ENCODE peak calls at places on chromosomes 1 and 21, in four cellular contexts. E is anterior cingulate cortex, G is activated T-helper 1 cell treated with Interleukin-2 at 50 U/mL for 16 hours, L is GM23248. D is an unnamed sample.
A peak's percentile ranks its signal among the peaks of the same experiment; 100 is the strongest.

GRCh38 chr1:208980590-208980989 is 602.9 kb upstream of the CAMK1G start:
- DNase-seq in L (no peak), E (no peak), G (no peak), D (no peak)

GRCh38 chr1:25715888-25716287 is 84.1 kb upstream of the SELENON start:
- DNase-seq in G (no peak), L (no peak), E (no peak), D (no peak)

GRCh38 chr1:74271503-74271902 is 36.3 kb downstream of the TNNI3K start:
- DNase-seq in G (no peak), L (no peak), E (no peak), D (no peak)

GRCh38 chr1:89381617-89382016 is 17.8 kb downstream of the GBP6 start:
- DNase-seq in G (no peak), E (no peak), L (no peak), D (no peak)

GRCh38 chr21:45033791-45034555 is 40.4 kb upstream of the ADARB1 start:
- DNase-seq in E (no peak), L (peak; percentile 76), G (no peak), D (no peak)

GRCh38 chr1:221961532-221962292 is 219.8 kb upstream of the DUSP10 start:
- DNase-seq in G (no peak), L (peak; percentile 76), E (no peak), D (peak; percentile 84)

GRCh38 chr1:74246266-74246665 is 11.1 kb downstream of the TNNI3K start:
- DNase-seq in L (no peak), E (no peak), G (no peak), D (no peak)

GRCh38 chr1:61122389-61122788 is 40.0 kb downstream of the NFIA start:
- DNase-seq in G (no peak), E (no peak), L (no peak), D (no peak)

GRCh38 chr1:38330799-38331198 is 284.2 kb upstream of the POU3F1 start:
- DNase-seq in G (no peak), L (no peak), E (no peak), D (no peak)

GRCh38 chr1:171758011-171758410 is 16.1 kb upstream of the VAMP4 start:
- DNase-seq in E (no peak), G (no peak), L (no peak), D (no peak)

GRCh38 chr1:166297993-166298392 is 131.2 kb upstream of the FAM78B start:
- DNase-seq in G (no peak), E (no peak), L (no peak), D (no peak)

GRCh38 chr1:198641966-198642656 is 3.3 kb downstream of the PTPRC start:
- DNase-seq in G (no peak), L (no peak), E (no peak), D (no peak)

GRCh38 chr1:51268675-51269033 is 32.6 kb downstream of the RNF11 start:
- DNase-seq in L (peak; percentile 57), E (no peak), G (no peak), D (no peak)

GRCh38 chr1:2380816-2381591 is 10.3 kb downstream of the MORN1 start:
- DNase-seq in L (no peak), G (no peak), E (no peak), D (no peak)

D was measured in activated CD8-positive, alpha-beta T cell treated with anti-CD3 and anti-CD28 coated beads for 36 hours.